ENCODE peak calls at places on chromosomes 12 and 14, in six cellular contexts. E, N, L, K, P and D are unnamed samples.

GRCh38 chr14:75049136-75049535 is 2.1 kb downstream of the MLH3 start:
- DNase-seq in E (peak; percentile 35), N (no peak), L (no peak), K (no peak), P (no peak), D (no peak)

GRCh38 chr12:77725611-77726010 is 105.1 kb upstream of the NAV3 start:
- DNase-seq in E (peak; percentile 51), N (no peak), L (no peak), K (no peak), P (no peak), D (peak; percentile 67)

GRCh38 chr14:23617539-23617938 is 18.6 kb upstream of the DHRS2 start:
- DNase-seq in E (no peak), N (no peak), L (no peak), K (no peak), P (no peak), D (no peak)

GRCh38 chr12:99983721-99984258 is 946 bp downstream of the ANKS1B start:
- DNase-seq in E (peak; percentile 17), N (no peak), L (no peak), K (no peak), P (no peak), D (no peak)

GRCh38 chr12:15886372-15887042 is 4.3 kb downstream of the STRAP start:
- DNase-seq in E (no peak), N (no peak), L (no peak), K (no peak), P (no peak), D (no peak)

GRCh38 chr14:58298880-58299664 is 717 bp downstream of the ARID4A start:
- DNase-seq in E (peak; percentile 55), N (no peak), L (peak; percentile 22), K (peak; percentile 50), P (peak; percentile 33), D (no peak)

GRCh38 chr14:67551940-67552339 is 18.9 kb downstream of the PLEKHH1 start:
- DNase-seq in E (no peak), N (no peak), L (no peak), K (no peak), P (no peak), D (no peak)

GRCh38 chr14:54253195-54253947 is 143.4 kb upstream of the CDKN3 start:
- DNase-seq in E (peak; percentile 95), N (no peak), L (no peak), K (peak; percentile 9), P (no peak), D (peak; percentile 63)

GRCh38 chr12:44307506-44308168 is 471.8 kb downstream of the TMEM117 start:
- DNase-seq in E (no peak), N (no peak), L (no peak), K (no peak), P (no peak), D (peak; percentile 2)

GRCh38 chr14:78758333-78758732 is 588.2 kb downstream of the NRXN3 start:
- DNase-seq in E (peak; percentile 59), N (peak; percentile 65), L (no peak), K (no peak), P (no peak), D (peak; percentile 17)

GRCh38 chr12:16573652-16574077 is 32.3 kb downstream of the LMO3 start:
- DNase-seq in E (no peak), N (peak; percentile 21), L (no peak), K (no peak), P (peak; percentile 87), D (peak; percentile 87)

GRCh38 chr14:59004012-59004411 is 184.5 kb upstream of the DAAM1 start:
- DNase-seq in E (peak; percentile 33), N (no peak), L (no peak), K (no peak), P (no peak), D (peak; percentile 32)

GRCh38 chr14:85241022-85241880 is 288.7 kb upstream of the FLRT2 start:
- DNase-seq in E (no peak), N (no peak), L (no peak), K (no peak), P (no peak), D (peak; percentile 46)

GRCh38 chr14:60085085-60085484 is 6.6 kb upstream of the PCNX4 start:
- DNase-seq in E (peak; percentile 71), N (no peak), L (no peak), K (no peak), P (no peak), D (peak; percentile 69)

GRCh38 chr12:124730455-124730932 is 133.2 kb downstream of the SCARB1 start:
- DNase-seq in E (peak; percentile 42), N (no peak), L (no peak), K (no peak), P (peak; percentile 65), D (peak; percentile 85)

GRCh38 chr14:90795744-90796143 is 20.5 kb downstream of the TTC7B start:
- DNase-seq in E (peak; percentile 92), N (no peak), L (no peak), K (no peak), P (no peak), D (peak; percentile 81)

GRCh38 chr12:104348994-104349494 is 45.5 kb downstream of the EID3 start:
- DNase-seq in E (no peak), N (no peak), L (no peak), K (no peak), P (peak; percentile 9), D (no peak)

GRCh38 chr14:75542585-75543091 is 20.4 kb downstream of the BATF start:
- DNase-seq in E (peak; percentile 38), N (no peak), L (peak; percentile 56), K (peak; percentile 82), P (peak; percentile 85), D (peak; percentile 85)

GRCh38 chr14:23183479-23183878 is at the start of gene SLC7A8:
- DNase-seq in E (peak; percentile 48), N (no peak), L (no peak), K (no peak), P (peak; percentile 44), D (peak; percentile 29)

GRCh38 chr14:75969891-75970290 is 11.9 kb downstream of the TGFB3 start:
- DNase-seq in E (peak; percentile 13), N (no peak), L (no peak), K (no peak), P (no peak), D (no peak)

GRCh38 chr12:559208-559905 is 99.6 kb downstream of the B4GALNT3 start:
- DNase-seq in E (no peak), N (no peak), L (no peak), K (no peak), P (no peak), D (no peak)

GRCh38 chr12:91382081-91382543 is 199.5 kb upstream of the DCN start:
- DNase-seq in E (peak; percentile 78), N (peak; percentile 81), L (peak; percentile 73), K (peak; percentile 63), P (peak; percentile 82), D (peak; percentile 85)

GRCh38 chr12:75561921-75562320 is 50.5 kb upstream of the KRR1 start:
- DNase-seq in E (no peak), N (no peak), L (no peak), K (no peak), P (no peak), D (no peak)

GRCh38 chr12:4145990-4146859 is 127.3 kb upstream of the CCND2 start:
- DNase-seq in E (no peak), N (no peak), L (no peak), K (peak; percentile 71), P (no peak), D (no peak)

GRCh38 chr14:104555621-104556255 is 23.8 kb upstream of the C14orf180 start:
- DNase-seq in E (no peak), N (no peak), L (no peak), K (no peak), P (no peak), D (no peak)

GRCh38 chr12:89880695-89881350 is 172.2 kb upstream of the ATP2B1 start:
- DNase-seq in E (no peak), N (no peak), L (no peak), K (peak; percentile 72), P (no peak), D (no peak)